ENCODE peak calls at places on chromosomes 2 and 18, in ten cellular contexts. One of them, this sample, is unnamed.

GRCh38 chr2:121697108-121697631 is 39.5 kb downstream of the NIFK start:
- ATAC-seq in right cardiac atrium: no peak
- ATAC-seq in upper lobe of right lung: peak
- ATAC-seq in Panc1: peak
- ATAC-seq in body of pancreas: no peak
- ATAC-seq in omental fat pad: no peak
- ATAC-seq in gastroesophageal sphincter: no peak
- ATAC-seq in activated naive CD8-positive, alpha-beta T cell treated with anti-CD3 and anti-CD28 coated beads, Interleukin-2, amount 50 U/mL, for 24 hours: no peak
- ATAC-seq in Right ventricle myocardium superior: no peak
- ATAC-seq in activated CD8-positive, alpha-beta T cell treated with anti-CD3 and anti-CD28 coated beads for 36 hours: no peak
- ATAC-seq in this sample: no peak

GRCh38 chr2:38168710-38169480 is 92.9 kb upstream of the CYP1B1 start:
- ATAC-seq in right cardiac atrium: no peak
- ATAC-seq in upper lobe of right lung: no peak
- ATAC-seq in Panc1: no peak
- ATAC-seq in body of pancreas: no peak
- ATAC-seq in omental fat pad: no peak
- ATAC-seq in gastroesophageal sphincter: no peak
- ATAC-seq in activated naive CD8-positive, alpha-beta T cell treated with anti-CD3 and anti-CD28 coated beads, Interleukin-2, amount 50 U/mL, for 24 hours: no peak
- ATAC-seq in Right ventricle myocardium superior: no peak
- ATAC-seq in activated CD8-positive, alpha-beta T cell treated with anti-CD3 and anti-CD28 coated beads for 36 hours: no peak
- ATAC-seq in this sample: no peak

GRCh38 chr2:75466708-75467311 is 93.9 kb downstream of the EVA1A start:
- ATAC-seq in right cardiac atrium: no peak
- ATAC-seq in upper lobe of right lung: peak
- ATAC-seq in Panc1: no peak
- ATAC-seq in body of pancreas: no peak
- ATAC-seq in omental fat pad: no peak
- ATAC-seq in gastroesophageal sphincter: no peak
- ATAC-seq in activated naive CD8-positive, alpha-beta T cell treated with anti-CD3 and anti-CD28 coated beads, Interleukin-2, amount 50 U/mL, for 24 hours: no peak
- ATAC-seq in Right ventricle myocardium superior: no peak
- ATAC-seq in activated CD8-positive, alpha-beta T cell treated with anti-CD3 and anti-CD28 coated beads for 36 hours: no peak
- ATAC-seq in this sample: peak

GRCh38 chr2:226446406-226447001 is 353.1 kb downstream of the IRS1 start:
- ATAC-seq in right cardiac atrium: peak
- ATAC-seq in upper lobe of right lung: no peak
- ATAC-seq in Panc1: no peak
- ATAC-seq in body of pancreas: no peak
- ATAC-seq in omental fat pad: no peak
- ATAC-seq in gastroesophageal sphincter: no peak
- ATAC-seq in activated naive CD8-positive, alpha-beta T cell treated with anti-CD3 and anti-CD28 coated beads, Interleukin-2, amount 50 U/mL, for 24 hours: no peak
- ATAC-seq in Right ventricle myocardium superior: peak
- ATAC-seq in activated CD8-positive, alpha-beta T cell treated with anti-CD3 and anti-CD28 coated beads for 36 hours: no peak
- ATAC-seq in this sample: peak

GRCh38 chr2:46981662-46982351 is 66.2 kb upstream of the MCFD2 start:
- ATAC-seq in right cardiac atrium: no peak
- ATAC-seq in upper lobe of right lung: peak
- ATAC-seq in Panc1: no peak
- ATAC-seq in body of pancreas: peak
- ATAC-seq in omental fat pad: no peak
- ATAC-seq in gastroesophageal sphincter: no peak
- ATAC-seq in activated naive CD8-positive, alpha-beta T cell treated with anti-CD3 and anti-CD28 coated beads, Interleukin-2, amount 50 U/mL, for 24 hours: no peak
- ATAC-seq in Right ventricle myocardium superior: no peak
- ATAC-seq in activated CD8-positive, alpha-beta T cell treated with anti-CD3 and anti-CD28 coated beads for 36 hours: no peak
- ATAC-seq in this sample: no peak

GRCh38 chr2:176804392-176804791 is 408.2 kb upstream of the HNRNPA3 start:
- ATAC-seq in right cardiac atrium: peak
- ATAC-seq in upper lobe of right lung: no peak
- ATAC-seq in Panc1: no peak
- ATAC-seq in body of pancreas: no peak
- ATAC-seq in omental fat pad: no peak
- ATAC-seq in gastroesophageal sphincter: no peak
- ATAC-seq in activated naive CD8-positive, alpha-beta T cell treated with anti-CD3 and anti-CD28 coated beads, Interleukin-2, amount 50 U/mL, for 24 hours: no peak
- ATAC-seq in Right ventricle myocardium superior: no peak
- ATAC-seq in activated CD8-positive, alpha-beta T cell treated with anti-CD3 and anti-CD28 coated beads for 36 hours: no peak
- ATAC-seq in this sample: no peak

GRCh38 chr2:102094917-102095316 is 47.6 kb upstream of the IL1R1 start:
- ATAC-seq in right cardiac atrium: no peak
- ATAC-seq in upper lobe of right lung: peak
- ATAC-seq in Panc1: no peak
- ATAC-seq in body of pancreas: no peak
- ATAC-seq in omental fat pad: peak
- ATAC-seq in gastroesophageal sphincter: no peak
- ATAC-seq in activated naive CD8-positive, alpha-beta T cell treated with anti-CD3 and anti-CD28 coated beads, Interleukin-2, amount 50 U/mL, for 24 hours: peak
- ATAC-seq in Right ventricle myocardium superior: no peak
- ATAC-seq in activated CD8-positive, alpha-beta T cell treated with anti-CD3 and anti-CD28 coated beads for 36 hours: peak
- ATAC-seq in this sample: peak

GRCh38 chr2:209943776-209944175 is 58.7 kb upstream of the RPE start:
- ATAC-seq in right cardiac atrium: no peak
- ATAC-seq in upper lobe of right lung: no peak
- ATAC-seq in Panc1: no peak
- ATAC-seq in body of pancreas: no peak
- ATAC-seq in omental fat pad: no peak
- ATAC-seq in gastroesophageal sphincter: no peak
- ATAC-seq in activated naive CD8-positive, alpha-beta T cell treated with anti-CD3 and anti-CD28 coated beads, Interleukin-2, amount 50 U/mL, for 24 hours: no peak
- ATAC-seq in Right ventricle myocardium superior: no peak
- ATAC-seq in activated CD8-positive, alpha-beta T cell treated with anti-CD3 and anti-CD28 coated beads for 36 hours: no peak
- ATAC-seq in this sample: no peak

GRCh38 chr2:72894466-72894865 is 7.3 kb downstream of the SPR start:
- ATAC-seq in right cardiac atrium: no peak
- ATAC-seq in upper lobe of right lung: no peak
- ATAC-seq in Panc1: no peak
- ATAC-seq in body of pancreas: no peak
- ATAC-seq in omental fat pad: no peak
- ATAC-seq in gastroesophageal sphincter: no peak
- ATAC-seq in activated naive CD8-positive, alpha-beta T cell treated with anti-CD3 and anti-CD28 coated beads, Interleukin-2, amount 50 U/mL, for 24 hours: no peak
- ATAC-seq in Right ventricle myocardium superior: no peak
- ATAC-seq in activated CD8-positive, alpha-beta T cell treated with anti-CD3 and anti-CD28 coated beads for 36 hours: no peak
- ATAC-seq in this sample: no peak

GRCh38 chr18:61748024-61748423 is 144.8 kb downstream of the RNF152 start:
- ATAC-seq in right cardiac atrium: peak
- ATAC-seq in upper lobe of right lung: peak
- ATAC-seq in Panc1: no peak
- ATAC-seq in body of pancreas: peak
- ATAC-seq in omental fat pad: no peak
- ATAC-seq in gastroesophageal sphincter: peak
- ATAC-seq in activated naive CD8-positive, alpha-beta T cell treated with anti-CD3 and anti-CD28 coated beads, Interleukin-2, amount 50 U/mL, for 24 hours: no peak
- ATAC-seq in Right ventricle myocardium superior: no peak
- ATAC-seq in activated CD8-positive, alpha-beta T cell treated with anti-CD3 and anti-CD28 coated beads for 36 hours: no peak
- ATAC-seq in this sample: no peak

GRCh38 chr18:2433366-2433765 is 137.9 kb downstream of the METTL4 start:
- ATAC-seq in right cardiac atrium: no peak
- ATAC-seq in upper lobe of right lung: no peak
- ATAC-seq in Panc1: no peak
- ATAC-seq in body of pancreas: no peak
- ATAC-seq in omental fat pad: no peak
- ATAC-seq in gastroesophageal sphincter: no peak
- ATAC-seq in activated naive CD8-positive, alpha-beta T cell treated with anti-CD3 and anti-CD28 coated beads, Interleukin-2, amount 50 U/mL, for 24 hours: no peak
- ATAC-seq in Right ventricle myocardium superior: no peak
- ATAC-seq in activated CD8-positive, alpha-beta T cell treated with anti-CD3 and anti-CD28 coated beads for 36 hours: no peak
- ATAC-seq in this sample: peak

GRCh38 chr2:218878941-218879761 is 1.5 kb upstream of the WNT10A start:
- ATAC-seq in right cardiac atrium: no peak
- ATAC-seq in upper lobe of right lung: no peak
- ATAC-seq in Panc1: no peak
- ATAC-seq in body of pancreas: no peak
- ATAC-seq in omental fat pad: no peak
- ATAC-seq in gastroesophageal sphincter: no peak
- ATAC-seq in activated naive CD8-positive, alpha-beta T cell treated with anti-CD3 and anti-CD28 coated beads, Interleukin-2, amount 50 U/mL, for 24 hours: no peak
- ATAC-seq in Right ventricle myocardium superior: no peak
- ATAC-seq in activated CD8-positive, alpha-beta T cell treated with anti-CD3 and anti-CD28 coated beads for 36 hours: peak
- ATAC-seq in this sample: no peak